ENCODE peak calls at places on chromosome 5, in six cellular contexts. One of them, this sample, is unnamed. For H3K4me1, the result is how much of the 10 kb centered on the place peaks cover.

GRCh38 chr5:143495823-143496275 is 92.4 kb upstream of the NR3C1 start:
- DNase-seq in heart left ventricle: peak
- DNase-seq in body of pancreas: no peak
- DNase-seq in HCT116: no peak
- DNase-seq in adrenal gland: peak
- DNase-seq in sigmoid colon: no peak
- DNase-seq in this sample: peak

GRCh38 chr5:5589857-5590256 is 167.4 kb downstream of the ICE1 start:
- DNase-seq in heart left ventricle: no peak
- DNase-seq in body of pancreas: no peak
- DNase-seq in HCT116: no peak
- DNase-seq in adrenal gland: no peak
- DNase-seq in sigmoid colon: no peak
- DNase-seq in this sample: no peak

GRCh38 chr5:134086215-134086942 is 28.1 kb upstream of the TCF7 start:
- DNase-seq in heart left ventricle: no peak
- DNase-seq in body of pancreas: no peak
- DNase-seq in HCT116: no peak
- DNase-seq in adrenal gland: no peak
- DNase-seq in sigmoid colon: peak
- DNase-seq in this sample: no peak

GRCh38 chr5:6488021-6488420 is 39.4 kb downstream of the UBE2QL1 start:
- DNase-seq in heart left ventricle: no peak
- DNase-seq in body of pancreas: no peak
- DNase-seq in HCT116: no peak
- DNase-seq in adrenal gland: no peak
- DNase-seq in sigmoid colon: no peak
- DNase-seq in this sample: no peak

GRCh38 chr5:77262685-77263084 is 52.2 kb downstream of the PDE8B start:
- DNase-seq in heart left ventricle: no peak
- DNase-seq in body of pancreas: no peak
- DNase-seq in HCT116: no peak
- DNase-seq in adrenal gland: no peak
- DNase-seq in sigmoid colon: no peak
- DNase-seq in this sample: no peak

GRCh38 chr5:109567374-109568044 is 122.2 kb upstream of the MAN2A1 start:
- DNase-seq in heart left ventricle: no peak
- DNase-seq in body of pancreas: no peak
- DNase-seq in HCT116: no peak
- DNase-seq in adrenal gland: no peak
- DNase-seq in sigmoid colon: no peak
- DNase-seq in this sample: no peak

GRCh38 chr5:9094582-9094981 is 451.3 kb downstream of the SEMA5A start:
- DNase-seq in heart left ventricle: no peak
- DNase-seq in body of pancreas: no peak
- DNase-seq in HCT116: no peak
- DNase-seq in adrenal gland: no peak
- DNase-seq in sigmoid colon: no peak
- DNase-seq in this sample: no peak

GRCh38 chr5:6006838-6007314 is 371.5 kb downstream of the MED10 start:
- DNase-seq in heart left ventricle: no peak
- DNase-seq in body of pancreas: no peak
- DNase-seq in HCT116: no peak
- DNase-seq in adrenal gland: no peak
- DNase-seq in sigmoid colon: no peak
- DNase-seq in this sample: no peak

GRCh38 chr5:110823571-110823970 is 84.8 kb downstream of the SLC25A46 start:
- DNase-seq in heart left ventricle: no peak
- DNase-seq in body of pancreas: no peak
- DNase-seq in HCT116: no peak
- DNase-seq in adrenal gland: no peak
- DNase-seq in sigmoid colon: no peak
- DNase-seq in this sample: no peak

GRCh38 chr5:109352024-109352423 is 57.8 kb downstream of the PJA2 start:
- DNase-seq in heart left ventricle: no peak
- DNase-seq in body of pancreas: no peak
- DNase-seq in HCT116: no peak
- DNase-seq in adrenal gland: no peak
- DNase-seq in sigmoid colon: no peak
- DNase-seq in this sample: no peak

GRCh38 chr5:78364005-78364404 is 3.6 kb downstream of the SCAMP1 start:
- DNase-seq in heart left ventricle: no peak
- DNase-seq in body of pancreas: no peak
- DNase-seq in HCT116: no peak
- DNase-seq in adrenal gland: no peak
- DNase-seq in sigmoid colon: no peak
- DNase-seq in this sample: no peak

GRCh38 chr5:9686211-9686610 is 56.1 kb upstream of the TAS2R1 start:
- DNase-seq in heart left ventricle: no peak
- DNase-seq in body of pancreas: no peak
- DNase-seq in HCT116: no peak
- DNase-seq in adrenal gland: no peak
- DNase-seq in sigmoid colon: no peak
- DNase-seq in this sample: no peak

GRCh38 chr5:126093041-126093440 is 330.2 kb upstream of the GRAMD2B start:
- DNase-seq in heart left ventricle: no peak
- DNase-seq in body of pancreas: no peak
- DNase-seq in HCT116: no peak
- DNase-seq in adrenal gland: no peak
- DNase-seq in sigmoid colon: no peak
- DNase-seq in this sample: no peak

GRCh38 chr5:107474724-107475489 is 195.8 kb downstream of the EFNA5 start:
- DNase-seq in heart left ventricle: no peak
- DNase-seq in body of pancreas: no peak
- DNase-seq in HCT116: no peak
- DNase-seq in adrenal gland: no peak
- DNase-seq in sigmoid colon: no peak
- DNase-seq in this sample: no peak

GRCh38 chr5:127957183-127957582 is 126.4 kb upstream of the SLC12A2 start:
- DNase-seq in heart left ventricle: peak
- DNase-seq in body of pancreas: no peak
- DNase-seq in HCT116: no peak
- DNase-seq in adrenal gland: peak
- DNase-seq in sigmoid colon: peak
- DNase-seq in this sample: peak

GRCh38 chr5:80168388-80169028 is 87.3 kb downstream of the SERINC5 start:
- DNase-seq in heart left ventricle: no peak
- DNase-seq in body of pancreas: no peak
- DNase-seq in HCT116: no peak
- DNase-seq in adrenal gland: no peak
- DNase-seq in sigmoid colon: no peak
- DNase-seq in this sample: no peak

GRCh38 chr5:23820764-23821471 is 313.5 kb downstream of the PRDM9 start:
- DNase-seq in heart left ventricle: no peak
- DNase-seq in body of pancreas: no peak
- DNase-seq in HCT116: no peak
- DNase-seq in adrenal gland: peak
- DNase-seq in sigmoid colon: no peak
- DNase-seq in this sample: no peak

GRCh38 chr5:10034008-10034407 is 215.7 kb downstream of the ATPSCKMT start:
- DNase-seq in heart left ventricle: peak
- DNase-seq in body of pancreas: peak
- DNase-seq in HCT116: no peak
- DNase-seq in adrenal gland: no peak
- DNase-seq in sigmoid colon: no peak
- DNase-seq in this sample: no peak

GRCh38 chr5:73591698-73592501 is 26.4 kb downstream of the UTP15 start:
- DNase-seq in heart left ventricle: no peak
- DNase-seq in body of pancreas: no peak
- DNase-seq in HCT116: no peak
- DNase-seq in adrenal gland: no peak
- DNase-seq in sigmoid colon: no peak
- DNase-seq in this sample: no peak

GRCh38 chr5:146032911-146033310 is 72.5 kb downstream of the PLAC8L1 start:
- DNase-seq in heart left ventricle: no peak
- DNase-seq in body of pancreas: no peak
- DNase-seq in HCT116: no peak
- DNase-seq in adrenal gland: no peak
- DNase-seq in sigmoid colon: no peak
- DNase-seq in this sample: no peak

GRCh38 chr5:159620853-159621540 is 290.7 kb upstream of the IL12B start:
- DNase-seq in heart left ventricle: no peak
- DNase-seq in body of pancreas: no peak
- DNase-seq in HCT116: no peak
- DNase-seq in adrenal gland: no peak
- DNase-seq in sigmoid colon: no peak
- DNase-seq in this sample: no peak

GRCh38 chr5:137870647-137871339 is 3.1 kb downstream of the MYOT start:
- DNase-seq in heart left ventricle: no peak
- DNase-seq in body of pancreas: no peak
- DNase-seq in HCT116: no peak
- DNase-seq in adrenal gland: no peak
- DNase-seq in sigmoid colon: no peak
- DNase-seq in this sample: no peak

GRCh38 chr5:171321447-171321846 is 12.4 kb downstream of the TLX3 start:
- DNase-seq in heart left ventricle: no peak
- DNase-seq in body of pancreas: no peak
- DNase-seq in HCT116: no peak
- DNase-seq in adrenal gland: no peak
- DNase-seq in sigmoid colon: no peak
- DNase-seq in this sample: no peak

GRCh38 chr5:109866051-109866450 is 176.3 kb downstream of the MAN2A1 start:
- DNase-seq in heart left ventricle: no peak
- DNase-seq in body of pancreas: no peak
- DNase-seq in HCT116: no peak
- DNase-seq in adrenal gland: no peak
- DNase-seq in sigmoid colon: no peak
- DNase-seq in this sample: no peak

GRCh38 chr5:143649869-143650268 is 162.1 kb upstream of the HMHB1 start:
- DNase-seq in heart left ventricle: no peak
- DNase-seq in body of pancreas: no peak
- DNase-seq in HCT116: no peak
- DNase-seq in adrenal gland: no peak
- DNase-seq in sigmoid colon: no peak
- DNase-seq in this sample: no peak

GRCh38 chr5:78605611-78606010 is 43.0 kb downstream of the LHFPL2 start:
- DNase-seq in heart left ventricle: no peak
- DNase-seq in body of pancreas: no peak
- DNase-seq in HCT116: no peak
- DNase-seq in adrenal gland: no peak
- DNase-seq in sigmoid colon: no peak
- DNase-seq in this sample: no peak

GRCh38 chr5:152397581-152397980 is 7.5 kb downstream of the NMUR2 start:
- DNase-seq in heart left ventricle: no peak
- DNase-seq in body of pancreas: no peak
- DNase-seq in HCT116: no peak
- DNase-seq in adrenal gland: no peak
- DNase-seq in sigmoid colon: no peak
- DNase-seq in this sample: no peak

GRCh38 chr5:143134269-143134668 is 269.2 kb downstream of the NR3C1 start:
- DNase-seq in heart left ventricle: no peak
- DNase-seq in body of pancreas: no peak
- DNase-seq in HCT116: no peak
- DNase-seq in adrenal gland: no peak
- DNase-seq in sigmoid colon: no peak
- DNase-seq in this sample: no peak

GRCh38 chr5:122844916-122845252 is 529 bp upstream of the SNX24 start:
- DNase-seq in heart left ventricle: no peak
- DNase-seq in body of pancreas: no peak
- DNase-seq in HCT116: no peak
- DNase-seq in adrenal gland: no peak
- DNase-seq in sigmoid colon: no peak
- DNase-seq in this sample: no peak

GRCh38 chr5:66981705-66982387 is 214.8 kb downstream of the CD180 start:
- DNase-seq in heart left ventricle: no peak
- DNase-seq in body of pancreas: no peak
- DNase-seq in HCT116: no peak
- DNase-seq in adrenal gland: no peak
- DNase-seq in sigmoid colon: no peak
- DNase-seq in this sample: no peak

GRCh38 chr5:31232273-31232888 is 38.9 kb downstream of the CDH6 start:
- DNase-seq in heart left ventricle: peak
- DNase-seq in body of pancreas: peak
- DNase-seq in HCT116: peak
- DNase-seq in adrenal gland: peak
- DNase-seq in sigmoid colon: no peak
- DNase-seq in this sample: no peak
- H3K4me3 ChIP-seq in heart left ventricle: no peak
- H3K4me3 ChIP-seq in body of pancreas: no peak
- H3K4me3 ChIP-seq in HCT116: no peak
- H3K4me3 ChIP-seq in adrenal gland: no peak
- H3K4me3 ChIP-seq in sigmoid colon: no peak
- H3K4me3 ChIP-seq in this sample: no peak

GRCh38 chr5:149549461-149550266 is 1.6 kb downstream of the CSNK1A1 start:
- DNase-seq in heart left ventricle: no peak
- DNase-seq in body of pancreas: peak
- DNase-seq in HCT116: peak
- DNase-seq in adrenal gland: peak
- DNase-seq in sigmoid colon: no peak
- DNase-seq in this sample: no peak
- TF ChIP-seq POLR2A in heart left ventricle: no peak
- TF ChIP-seq POLR2A in body of pancreas: peak
- TF ChIP-seq POLR2A in HCT116: no peak
- TF ChIP-seq POLR2A in adrenal gland: peak
- TF ChIP-seq POLR2A in sigmoid colon: no peak
- TF ChIP-seq POLR2A in this sample: no peak

GRCh38 chr5:14148890-14149671 is 5.9 kb downstream of the TRIO start:
- DNase-seq in heart left ventricle: no peak
- DNase-seq in body of pancreas: no peak
- DNase-seq in HCT116: no peak
- DNase-seq in adrenal gland: no peak
- DNase-seq in sigmoid colon: no peak
- DNase-seq in this sample: no peak
- H3K4me1 ChIP-seq in heart left ventricle: under half
- H3K4me1 ChIP-seq in body of pancreas: under half
- H3K4me1 ChIP-seq in HCT116: under half
- H3K4me1 ChIP-seq in adrenal gland: half or more
- H3K4me1 ChIP-seq in sigmoid colon: half or more
- H3K4me1 ChIP-seq in this sample: under half

DNA sequence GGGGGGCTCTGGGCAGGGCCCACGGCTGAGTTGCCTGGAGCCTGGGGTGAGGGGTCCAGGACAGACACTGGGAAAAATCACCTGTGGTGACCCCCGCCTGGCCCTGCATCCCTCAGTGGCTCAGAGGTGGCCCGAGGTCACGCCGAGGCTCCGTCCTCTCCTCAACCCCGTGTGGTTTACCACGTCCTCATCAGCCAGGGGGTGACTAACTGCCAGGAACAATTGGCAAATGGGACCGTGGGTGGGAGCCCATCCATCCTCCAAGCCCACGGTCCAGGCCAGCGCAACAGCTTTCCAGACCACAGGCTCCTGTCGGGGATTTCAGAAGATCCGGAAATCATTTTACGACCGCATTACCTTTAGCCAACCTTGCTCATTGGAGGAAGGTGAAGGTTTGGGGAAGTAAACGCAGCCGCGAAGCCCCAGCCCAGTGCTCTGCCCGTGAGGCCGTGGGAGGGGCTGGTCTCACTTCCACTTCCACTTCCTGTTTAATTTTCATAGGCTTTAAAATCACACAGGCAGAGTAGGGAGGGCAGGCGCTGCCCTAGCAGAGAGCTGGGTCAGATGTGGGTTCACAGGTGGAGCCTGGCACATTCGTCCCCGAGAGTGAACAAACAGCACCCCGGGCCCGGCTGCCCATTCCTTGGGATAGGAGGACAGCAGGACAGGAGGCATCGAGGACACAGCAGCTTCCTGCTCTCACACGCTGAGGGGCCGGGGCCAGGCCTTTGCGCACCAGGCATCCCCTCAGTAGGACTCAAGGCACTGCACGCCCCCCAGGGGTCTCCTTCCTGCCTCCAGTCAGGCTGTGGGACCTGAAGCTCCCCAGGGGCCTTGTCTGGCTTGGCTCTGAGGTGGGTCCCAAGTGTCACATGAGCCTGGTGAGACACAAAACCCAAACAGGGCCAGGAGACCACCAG is 19.8 kb upstream of the SLC9A3 start:
- DNase-seq in heart left ventricle: no peak
- DNase-seq in body of pancreas: peak
- DNase-seq in HCT116: no peak
- DNase-seq in adrenal gland: peak
- DNase-seq in sigmoid colon: peak
- DNase-seq in this sample: no peak
- H3K4me3 ChIP-seq in heart left ventricle: no peak
- H3K4me3 ChIP-seq in body of pancreas: no peak
- H3K4me3 ChIP-seq in HCT116: no peak
- H3K4me3 ChIP-seq in adrenal gland: no peak
- H3K4me3 ChIP-seq in sigmoid colon: no peak
- H3K4me3 ChIP-seq in this sample: no peak

This sample was measured in uterus.